ENCODE peak calls at places on chromosomes 7 and 10, in seven cellular contexts. S, J, I, L, H, G and K are unnamed samples.

GRCh38 chr7:155296788-155297516 is 726 bp upstream of the INSIG1 start:
- DNase-seq in J (peak; percentile 70), S (no peak), I (peak; percentile 52), L (no peak), H (no peak), G (peak; percentile 66), K (peak; percentile 40)

GRCh38 chr10:30818010-30818660 is 188.6 kb upstream of the LYZL2 start:
- DNase-seq in J (no peak), S (no peak), H (no peak), G (peak; percentile 16), I (no peak), L (peak; percentile 42), K (no peak)

GRCh38 chr7:42429339-42429738 is 192.3 kb upstream of the GLI3 start:
- DNase-seq in H (no peak), L (no peak), S (no peak), J (no peak), G (no peak), I (no peak), K (no peak)

GRCh38 chr7:142414135-142414534 is 156.3 kb upstream of the PRSS58 start:
- DNase-seq in G (no peak), J (no peak), S (no peak), I (no peak), H (no peak), L (no peak), K (no peak)

GRCh38 chr7:24192053-24192452 is 91.9 kb upstream of the NPY start:
- DNase-seq in S (no peak), H (no peak), L (no peak), J (no peak), G (no peak), I (no peak), K (no peak)

GRCh38 chr10:93080350-93081046 is 6.8 kb downstream of the CYP26A1 start:
- DNase-seq in H (no peak), I (peak; percentile 70), S (peak; percentile 29), J (peak; percentile 85), G (peak; percentile 75), L (peak; percentile 84), K (peak; percentile 62)

GRCh38 chr10:28241766-28242399 is 61.0 kb downstream of the MPP7 start:
- DNase-seq in L (peak; percentile 40), J (no peak), S (peak; percentile 53), G (peak; percentile 41), I (no peak), H (peak; percentile 2), K (peak; percentile 6)

GRCh38 chr7:219581-220150 is 27.3 kb downstream of the FAM20C start:
- DNase-seq in G (no peak), I (no peak), J (no peak), H (no peak), S (peak; percentile 90), L (no peak), K (no peak)

GRCh38 chr10:22317121-22317370 is 858 bp downstream of the COMMD3 start:
- DNase-seq in G (no peak), L (no peak), J (no peak), I (no peak), S (no peak), H (no peak), K (no peak)

GRCh38 chr10:42640610-42641229 is 2.4 kb upstream of the ZNF33B start:
- DNase-seq in L (no peak), G (no peak), S (no peak), J (no peak), I (no peak), H (no peak), K (no peak)

GRCh38 chr10:88122571-88122970 is 259.1 kb downstream of the PTEN start:
- DNase-seq in G (no peak), I (no peak), L (no peak), S (no peak), H (no peak), J (no peak), K (no peak)

GRCh38 chr10:102134416-102134815 is 1.6 kb downstream of the PPRC1 start:
- DNase-seq in L (no peak), I (no peak), H (no peak), S (no peak), G (no peak), J (no peak), K (no peak)

GRCh38 chr7:25851332-25852248 is 300.4 kb upstream of the NFE2L3 start:
- DNase-seq in I (peak; percentile 37), S (peak; percentile 46), H (no peak), G (peak; percentile 62), L (peak; percentile 81), J (peak; percentile 91), K (peak; percentile 38)

GRCh38 chr10:74600170-74600569 is 226.2 kb upstream of the KAT6B start:
- DNase-seq in G (no peak), J (no peak), S (no peak), H (no peak), I (no peak), L (no peak), K (no peak)

GRCh38 chr7:33831389-33832118 is 73.8 kb upstream of the BMPER start:
- DNase-seq in I (no peak), L (no peak), S (no peak), G (no peak), H (no peak), J (no peak), K (no peak)

GRCh38 chr7:106126170-106126938 is 14.2 kb upstream of the SYPL1 start:
- DNase-seq in L (no peak), S (no peak), I (no peak), J (no peak), G (no peak), H (no peak), K (no peak)

GRCh38 chr10:108358912-108359311 is 1194.4 kb upstream of the SORCS1 start:
- DNase-seq in H (peak; percentile 13), S (peak; percentile 2), G (no peak), J (no peak), L (peak; percentile 4), I (peak; percentile 1), K (peak; percentile 2)

GRCh38 chr7:21923663-21924062 is 22.0 kb downstream of the CDCA7L start:
- DNase-seq in H (no peak), S (no peak), J (no peak), L (no peak), I (no peak), G (no peak), K (no peak)

GRCh38 chr7:141231018-141231792 is 157.3 kb downstream of the TMEM178B start:
- DNase-seq in I (no peak), J (no peak), L (peak; percentile 72), G (no peak), S (peak; percentile 28), H (no peak), K (no peak)

GRCh38 chr10:4688620-4689019 is 137.4 kb upstream of the AKR1E2 start:
- DNase-seq in J (no peak), G (no peak), H (no peak), S (no peak), L (no peak), I (no peak), K (no peak)

GRCh38 chr10:29189272-29189671 is 99.6 kb upstream of the LYZL1 start:
- DNase-seq in J (no peak), S (no peak), G (no peak), L (no peak), H (no peak), I (no peak), K (no peak)

GRCh38 chr7:157523371-157523765 is 186.6 kb downstream of the DNAJB6 start:
- DNase-seq in I (no peak), G (no peak), S (no peak), H (no peak), J (peak; percentile 41), L (no peak), K (no peak)

GRCh38 chr10:43259981-43260761 is 6.7 kb downstream of the RASGEF1A start:
- DNase-seq in J (no peak), S (no peak), L (peak; percentile 76), I (peak; percentile 18), H (no peak), G (no peak), K (no peak)

DNA sequence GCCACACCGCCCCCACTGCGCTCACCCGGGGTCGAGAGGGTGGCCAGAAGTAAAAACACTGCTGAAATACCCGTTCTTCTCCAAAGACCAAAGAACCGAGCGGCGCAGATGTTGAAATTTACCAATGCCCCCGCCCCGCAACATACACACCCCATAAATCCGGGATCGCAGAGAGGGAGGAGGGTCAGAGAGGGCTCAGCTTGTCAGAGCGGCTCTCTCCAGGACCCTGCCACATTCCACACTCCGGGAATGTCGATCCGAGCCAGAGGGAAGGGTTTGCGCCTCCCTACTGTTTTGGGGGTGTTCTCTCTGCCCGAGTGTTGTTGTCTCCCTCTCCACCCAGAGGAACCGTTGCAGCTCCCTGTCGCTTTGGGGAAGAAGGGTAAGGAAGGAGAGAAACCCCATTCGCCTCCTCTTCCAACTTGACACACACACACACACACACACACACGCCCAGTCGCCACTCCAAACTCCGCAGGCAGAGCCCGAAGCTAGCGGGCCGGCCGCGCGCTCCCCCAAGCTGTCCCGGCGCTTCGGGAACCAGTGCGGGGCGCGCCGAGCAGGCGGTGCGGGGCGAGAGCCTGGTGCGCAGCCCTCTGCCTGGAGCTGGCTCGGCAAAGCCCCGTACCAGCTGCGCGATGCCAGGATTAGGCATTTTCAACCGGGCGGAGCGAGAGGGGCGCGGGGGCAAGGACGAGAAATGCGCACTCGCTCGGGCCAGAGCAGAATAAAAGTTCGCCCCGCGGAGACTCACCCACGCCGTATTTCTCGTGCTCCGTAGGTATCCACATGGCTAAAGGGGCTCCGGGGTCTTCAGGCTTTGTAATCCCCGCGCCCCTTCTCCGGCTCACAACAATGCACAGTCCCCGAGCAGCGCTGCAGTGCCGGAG is 606 bp downstream of the DOCK4 start:
- DNase-seq in H (no peak), L (peak; percentile 83), I (peak; percentile 17), G (peak; percentile 48), S (peak; percentile 48), J (peak; percentile 77), K (peak; percentile 13)
- TF ChIP-seq TAF1 in H (no peak), L (no peak), I (no peak), G (no peak), S (no peak), J (peak; percentile 17), K (no peak)

GRCh38 chr10:9010093-9010492 is 955.6 kb downstream of the GATA3 start:
- DNase-seq in S (no peak), I (no peak), H (no peak), G (no peak), L (no peak), J (no peak), K (no peak)
- TF ChIP-seq TAF1 in S (no peak), I (no peak), H (no peak), G (no peak), L (no peak), J (no peak), K (no peak)

GRCh38 chr10:64528294-64529002 is 1007.2 kb downstream of the REEP3 start:
- DNase-seq in J (no peak), S (no peak), H (no peak), L (peak; percentile 62), G (no peak), I (no peak), K (no peak)
- TF ChIP-seq TAF1 in J (no peak), S (no peak), H (no peak), L (no peak), G (no peak), I (no peak), K (no peak)

DNA sequence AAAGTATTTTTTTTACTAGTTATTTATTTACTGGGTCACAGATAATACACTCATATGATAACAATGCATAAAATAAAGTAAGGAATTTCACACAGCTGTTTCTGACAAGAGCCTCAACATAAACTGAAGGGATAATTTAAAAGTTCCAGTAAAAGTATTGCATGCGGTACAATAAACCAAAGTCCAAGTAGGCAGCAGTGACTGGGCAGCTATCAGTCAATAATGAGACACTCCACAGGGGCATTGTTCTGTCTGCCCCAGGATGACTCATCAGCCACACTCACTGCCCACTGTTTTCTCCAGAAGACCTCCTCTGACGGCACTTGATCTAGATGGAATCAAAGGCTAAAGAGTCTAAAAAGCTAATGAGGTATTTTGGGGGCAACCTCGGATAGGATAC is 174.8 kb downstream of the AVL9 start:
- DNase-seq in S (peak; percentile 94), I (no peak), J (no peak), H (no peak), L (no peak), G (peak; percentile 13), K (no peak)
- TF ChIP-seq TAF1 in S (no peak), I (no peak), J (no peak), H (no peak), L (no peak), G (no peak), K (no peak)